ENCODE peak calls at places on chromosomes 12 and 14, in seven cellular contexts. E is uterus, Y is heart left ventricle, L is K562, J is tibial nerve, S is right lobe of liver, M is GM12878. R is an unnamed sample.

GRCh38 chr14:50658203-50658602 is 9.9 kb downstream of the SAV1 start:
- DNase-seq in S (no peak), Y (no peak), E (no peak), J (no peak), M (no peak), L (no peak), R (no peak)

GRCh38 chr12:111444314-111444705 is 38.6 kb downstream of the SH2B3 start:
- DNase-seq in L (no peak), J (no peak), M (peak; percentile 86), Y (no peak), E (no peak), S (no peak), R (no peak)

GRCh38 chr12:79337891-79338290 is 352.9 kb downstream of the PAWR start:
- DNase-seq in J (no peak), L (no peak), M (no peak), Y (no peak), S (no peak), E (no peak), R (no peak)

GRCh38 chr14:24634158-24634557 is at the start of gene GZMB:
- DNase-seq in E (no peak), L (no peak), S (no peak), M (no peak), J (no peak), Y (no peak), R (no peak)

GRCh38 chr12:103877934-103878510 is 37.0 kb upstream of the NT5DC3 start:
- DNase-seq in M (peak; percentile 49), L (peak; percentile 79), J (peak; percentile 54), S (no peak), Y (peak; percentile 26), E (peak; percentile 65), R (peak; percentile 78)

GRCh38 chr12:111170559-111170958 is 198.3 kb downstream of the PHETA1 start:
- DNase-seq in S (no peak), Y (no peak), M (no peak), J (no peak), E (no peak), L (no peak), R (no peak)

GRCh38 chr14:94373708-94374107 is 14.7 kb downstream of the SERPINA1 start:
- DNase-seq in J (peak; percentile 55), S (no peak), E (no peak), L (no peak), Y (no peak), M (no peak), R (peak; percentile 73)

GRCh38 chr14:40312296-40312695 is 880.1 kb upstream of the FBXO33 start:
- DNase-seq in M (no peak), Y (no peak), J (no peak), S (no peak), L (no peak), E (no peak), R (no peak)

GRCh38 chr12:124744659-124745467 is 118.8 kb downstream of the SCARB1 start:
- DNase-seq in M (peak; percentile 48), L (peak; percentile 85), Y (no peak), J (no peak), E (no peak), S (no peak), R (no peak)

GRCh38 chr12:116093915-116094314 is 183.6 kb downstream of the MED13L start:
- DNase-seq in M (no peak), S (no peak), L (no peak), J (no peak), Y (no peak), E (no peak), R (no peak)

GRCh38 chr12:48105867-48106563 is at the start of gene SENP1:
- DNase-seq in L (peak; percentile 93), S (peak; percentile 92), Y (peak; percentile 93), J (peak; percentile 80), E (peak; percentile 85), M (peak; percentile 75), R (peak; percentile 93)
- TF ChIP-seq POLR2A in L (peak; percentile 82), S (peak; percentile 47), Y (no peak), J (no peak), E (no peak), M (peak; percentile 71), R (peak; percentile 10)

DNA sequence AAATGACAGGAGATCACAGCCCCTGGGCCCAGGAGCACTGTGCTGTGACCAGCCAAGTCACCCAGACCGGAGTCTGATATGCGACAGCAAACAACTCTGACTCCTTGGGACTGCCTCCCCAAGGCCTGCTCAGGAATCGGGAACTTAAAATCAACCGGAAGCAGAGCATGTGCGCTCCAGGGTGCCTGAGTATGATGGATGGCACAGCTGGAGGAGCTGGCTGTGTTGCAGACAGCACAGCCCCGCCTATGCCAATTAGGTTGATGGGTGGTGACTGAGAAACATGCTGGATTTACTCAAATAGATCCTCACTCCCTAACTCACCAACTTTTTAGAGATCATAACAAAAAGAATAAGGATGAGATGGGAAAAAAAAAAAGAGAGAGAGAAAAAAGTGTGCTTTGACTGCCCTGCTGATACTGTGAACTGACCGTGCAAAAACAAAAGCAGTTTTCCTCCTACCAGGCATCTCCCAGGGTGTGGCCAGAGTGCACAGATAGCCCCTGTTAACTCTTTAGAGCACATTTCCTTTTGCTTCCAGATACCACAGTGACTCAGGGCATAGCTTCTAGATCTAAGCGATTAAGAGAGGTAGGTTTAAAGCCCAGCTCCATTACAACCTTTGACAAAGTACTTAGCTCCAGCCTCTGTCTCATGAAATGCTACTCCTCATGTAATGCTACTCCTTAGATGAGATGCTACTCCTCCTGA is 27.4 kb upstream of the STON2 start:
- DNase-seq in E (no peak), Y (peak; percentile 59), S (no peak), L (peak; percentile 91), J (no peak), M (no peak), R (no peak)
- TF ChIP-seq POLR2A in E (no peak), Y (no peak), S (no peak), L (peak; percentile 57), J (no peak), M (no peak), R (no peak)

GRCh38 chr12:46359667-46360280 is 12.8 kb downstream of the SLC38A2 start:
- DNase-seq in L (no peak), J (no peak), E (no peak), M (no peak), Y (no peak), S (no peak), R (no peak)
- TF ChIP-seq POLR2A in L (peak; percentile 52), J (no peak), E (no peak), M (no peak), Y (no peak), S (peak; percentile 66), R (no peak)

GRCh38 chr12:55842681-55843429 is at the start of gene MMP19:
- DNase-seq in M (no peak), Y (no peak), S (no peak), L (peak; percentile 74), E (peak; percentile 80), J (peak; percentile 49), R (peak; percentile 76)
- TF ChIP-seq POLR2A in M (no peak), Y (no peak), S (peak; percentile 30), L (no peak), E (peak; percentile 33), J (no peak), R (no peak)

GRCh38 chr12:4287325-4288290 is 14.0 kb downstream of the CCND2 start:
- DNase-seq in S (no peak), M (no peak), Y (no peak), J (no peak), L (no peak), E (no peak), R (no peak)

GRCh38 chr12:4292266-4293063 is 18.9 kb downstream of the CCND2 start:
- DNase-seq in E (no peak), J (no peak), M (no peak), S (no peak), Y (no peak), L (no peak), R (no peak)

GRCh38 chr12:4289334-4289878 is 15.8 kb downstream of the CCND2 start:
- DNase-seq in L (no peak), Y (no peak), E (no peak), J (no peak), M (no peak), S (no peak), R (no peak)

GRCh38 chr12:4288296-4289019 is 14.9 kb downstream of the CCND2 start:
- DNase-seq in M (no peak), L (no peak), E (no peak), J (no peak), S (no peak), Y (no peak), R (no peak)

GRCh38 chr12:4290011-4290790 is 16.6 kb downstream of the CCND2 start:
- DNase-seq in S (no peak), Y (no peak), E (no peak), M (no peak), J (no peak), L (no peak), R (no peak)
- TF ChIP-seq POLR2A in S (no peak), Y (no peak), E (no peak), M (no peak), J (no peak), L (no peak), R (no peak)

GRCh38 chr12:8027856-8028255 is 4.7 kb upstream of the FOXJ2 start:
- DNase-seq in E (no peak), M (no peak), S (no peak), L (no peak), J (no peak), Y (no peak), R (no peak)
- TF ChIP-seq POLR2A in E (no peak), M (no peak), S (no peak), L (no peak), J (no peak), Y (no peak), R (no peak)

R was measured in sigmoid colon.